ENCODE peak calls at places on chromosomes 16 and 17, in four cellular contexts. E is CD8-positive, alpha-beta T cell; C is testis; O is astrocyte of the spinal cord. A is an unnamed sample.

GRCh38 chr16:66287416-66287815 is 79.1 kb upstream of the CDH5 start:
- DNase-seq in C (no peak), E (peak), O (no peak), A (no peak)

GRCh38 chr17:45092932-45093430 is 31.9 kb downstream of the NMT1 start:
- DNase-seq in E (no peak), C (peak), O (peak), A (no peak)

GRCh38 chr17:16459850-16460550 is 32.0 kb downstream of the LRRC75A start:
- DNase-seq in E (no peak), O (no peak), C (no peak), A (no peak)

GRCh38 chr17:47733047-47733413 is at the start of gene TBX21:
- DNase-seq in C (peak), E (peak), O (no peak), A (peak)

GRCh38 chr17:32917842-32918241 is 10.1 kb upstream of the TMEM98 start:
- DNase-seq in O (no peak), E (no peak), C (no peak), A (no peak)

GRCh38 chr16:51151435-51151950 is 423 bp upstream of the SALL1 start:
- DNase-seq in C (peak), E (no peak), O (peak), A (peak)

GRCh38 chr17:29836643-29837042 is 93.4 kb downstream of the SSH2 start:
- DNase-seq in O (no peak), E (no peak), C (no peak), A (no peak)

GRCh38 chr16:89668790-89669158 is 11.1 kb downstream of the SPATA33 start:
- DNase-seq in O (no peak), C (no peak), E (no peak), A (no peak)

GRCh38 chr17:75205037-75205792 is at the start of gene NUP85:
- DNase-seq in E (peak), C (peak), O (peak), A (peak)

GRCh38 chr17:258045-258734 is 76.7 kb upstream of the DOC2B start:
- DNase-seq in C (no peak), O (no peak), E (no peak), A (no peak)

GRCh38 chr17:59838196-59838911 is 54.4 kb downstream of the TUBD1 start:
- DNase-seq in O (peak), C (no peak), E (no peak), A (no peak)

GRCh38 chr16:80034948-80035700 is 434.6 kb upstream of the MAF start:
- DNase-seq in E (no peak), C (no peak), O (peak), A (no peak)

GRCh38 chr16:9500872-9501271 is 409.4 kb downstream of the HAPSTR1 start:
- DNase-seq in E (no peak), C (no peak), O (no peak), A (no peak)

DNA sequence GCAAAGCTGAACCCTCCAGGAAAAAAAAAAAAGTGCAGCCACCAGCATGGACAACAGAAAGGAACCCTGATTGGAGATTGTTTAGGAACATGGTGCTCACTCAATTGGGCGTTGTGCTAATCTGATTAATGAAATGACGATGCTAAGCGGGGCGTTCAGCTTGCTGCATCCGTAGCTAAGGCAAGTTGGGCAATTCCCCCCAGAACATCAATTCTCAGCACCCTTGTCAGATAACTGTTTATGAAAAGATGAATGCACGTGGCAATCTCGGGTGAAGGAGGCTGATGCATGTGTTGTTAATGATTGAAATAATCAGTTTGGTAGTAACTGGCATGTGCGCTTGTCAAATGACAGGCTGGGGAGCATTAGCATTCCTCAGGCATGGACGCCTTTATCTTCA is 57.0 kb downstream of the HS3ST3A1 start:
- DNase-seq in E (no peak), O (no peak), C (no peak), A (no peak)
- H3K4me3 ChIP-seq in E (no peak), O (no peak), C (no peak), A (peak)

GRCh38 chr16:11698271-11698689 is 30.0 kb downstream of the SNN start:
- DNase-seq in O (peak), C (no peak), E (no peak), A (peak)
- TF ChIP-seq CTCF in O (peak), C (no peak), E (no peak), A (peak)

DNA sequence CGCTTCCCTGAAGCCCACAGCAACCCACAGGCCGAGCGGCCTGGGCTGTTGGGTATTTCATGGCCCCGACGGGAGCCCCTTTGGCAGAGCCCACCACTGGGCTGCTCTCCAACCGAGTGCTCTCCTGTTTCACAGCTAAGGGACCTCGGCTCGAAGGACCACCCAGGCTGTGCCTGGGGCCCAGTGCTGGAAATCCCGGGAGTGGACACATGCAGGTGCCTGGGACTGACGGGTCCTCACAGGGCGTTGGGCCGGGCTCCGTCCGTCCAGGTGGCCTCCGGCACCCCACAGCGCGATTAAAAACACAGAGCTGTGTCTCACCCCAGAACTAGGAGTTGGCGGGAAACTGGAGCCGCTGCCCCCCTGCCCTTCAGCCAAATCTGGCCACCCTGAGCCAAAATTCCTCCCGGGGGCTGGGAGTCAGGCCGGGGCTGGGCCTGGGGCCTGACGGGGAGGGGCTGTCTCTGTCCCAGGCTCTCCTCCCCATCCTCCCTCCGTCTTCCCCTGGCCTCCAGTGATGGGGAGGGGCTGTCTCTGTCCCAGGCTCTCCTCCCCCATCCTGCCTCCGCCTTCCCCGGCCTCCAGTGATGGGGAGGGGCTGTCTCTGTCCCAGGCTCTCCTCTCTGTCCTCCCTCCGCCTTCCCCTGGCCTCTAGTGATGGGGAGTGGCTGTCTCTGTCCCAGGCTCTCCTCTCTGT is 14.1 kb downstream of the UTS2R start:
- DNase-seq in O (no peak), E (no peak), C (no peak), A (no peak)
- H3K4me3 ChIP-seq in O (no peak), E (no peak), C (no peak), A (no peak)

GRCh38 chr17:42009170-42009569 is 8.1 kb downstream of the DNAJC7 start:
- DNase-seq in O (no peak), E (no peak), C (no peak), A (peak)
- TF ChIP-seq CTCF in O (no peak), E (no peak), C (no peak), A (peak)

GRCh38 chr16:72985148-72985882 is 62.6 kb downstream of the ZFHX3 start:
- DNase-seq in O (peak), E (no peak), C (peak), A (no peak)

GRCh38 chr16:72987480-72987901 is 60.4 kb downstream of the ZFHX3 start:
- DNase-seq in O (no peak), C (no peak), E (no peak), A (no peak)

GRCh38 chr16:72988568-72988967 is 59.4 kb downstream of the ZFHX3 start:
- DNase-seq in O (no peak), C (no peak), E (no peak), A (no peak)

GRCh38 chr16:72983728-72984350 is 64.1 kb downstream of the ZFHX3 start:
- DNase-seq in E (no peak), C (no peak), O (no peak), A (no peak)

GRCh38 chr16:72986011-72986410 is 61.9 kb downstream of the ZFHX3 start:
- DNase-seq in C (peak), O (peak), E (no peak), A (no peak)
- H3K4me3 ChIP-seq in C (no peak), O (no peak), E (no peak), A (no peak)

GRCh38 chr17:81480140-81480917 is 32.3 kb downstream of the ACTG1 start:
- DNase-seq in O (peak), C (peak), E (no peak), A (no peak)
- TF ChIP-seq CTCF in O (peak), C (no peak), E (no peak), A (peak)

GRCh38 chr16:46691720-46692119 is 2.3 kb downstream of the ORC6 start:
- DNase-seq in C (no peak), E (no peak), O (peak), A (no peak)
- H3K4me3 ChIP-seq in C (no peak), E (no peak), O (no peak), A (no peak)